ENCODE peak calls at places on chromosomes 3 and 15, in nine cellular contexts. One of them, this sample, is unnamed.

GRCh38 chr3:49665822-49666519 is 8.2 kb upstream of the APEH start:
- DNase-seq in SK-N-SH: no peak
- DNase-seq in suprapubic skin: no peak
- DNase-seq in esophagus muscularis mucosa: no peak
- DNase-seq in sigmoid colon: no peak
- DNase-seq in transverse colon: no peak
- DNase-seq in HepG2: peak
- DNase-seq in K562: no peak
- DNase-seq in upper lobe of left lung: no peak
- DNase-seq in this sample: peak

GRCh38 chr15:40790723-40791122 is 16.2 kb upstream of the ZFYVE19 start:
- DNase-seq in SK-N-SH: no peak
- DNase-seq in suprapubic skin: no peak
- DNase-seq in esophagus muscularis mucosa: no peak
- DNase-seq in sigmoid colon: no peak
- DNase-seq in transverse colon: no peak
- DNase-seq in HepG2: no peak
- DNase-seq in K562: no peak
- DNase-seq in upper lobe of left lung: no peak
- DNase-seq in this sample: no peak

GRCh38 chr15:88878720-88879184 is 16.6 kb downstream of the HAPLN3 start:
- DNase-seq in SK-N-SH: peak
- DNase-seq in suprapubic skin: no peak
- DNase-seq in esophagus muscularis mucosa: no peak
- DNase-seq in sigmoid colon: no peak
- DNase-seq in transverse colon: peak
- DNase-seq in HepG2: peak
- DNase-seq in K562: peak
- DNase-seq in upper lobe of left lung: peak
- DNase-seq in this sample: peak

GRCh38 chr3:10978956-10979355 is 13.6 kb upstream of the SLC6A1 start:
- DNase-seq in SK-N-SH: no peak
- DNase-seq in suprapubic skin: no peak
- DNase-seq in esophagus muscularis mucosa: no peak
- DNase-seq in sigmoid colon: no peak
- DNase-seq in transverse colon: no peak
- DNase-seq in HepG2: peak
- DNase-seq in K562: no peak
- DNase-seq in upper lobe of left lung: no peak
- DNase-seq in this sample: no peak

GRCh38 chr3:52468336-52468735 is 12.9 kb downstream of the NISCH start:
- DNase-seq in SK-N-SH: no peak
- DNase-seq in suprapubic skin: no peak
- DNase-seq in esophagus muscularis mucosa: no peak
- DNase-seq in sigmoid colon: no peak
- DNase-seq in transverse colon: no peak
- DNase-seq in HepG2: no peak
- DNase-seq in K562: no peak
- DNase-seq in upper lobe of left lung: no peak
- DNase-seq in this sample: no peak

GRCh38 chr15:67064607-67065530 is 533 bp upstream of the SMAD3 start:
- DNase-seq in SK-N-SH: no peak
- DNase-seq in suprapubic skin: peak
- DNase-seq in esophagus muscularis mucosa: no peak
- DNase-seq in sigmoid colon: peak
- DNase-seq in transverse colon: peak
- DNase-seq in HepG2: peak
- DNase-seq in K562: peak
- DNase-seq in upper lobe of left lung: peak
- DNase-seq in this sample: peak

GRCh38 chr3:69212411-69213160 is 90.2 kb upstream of the LMOD3 start:
- DNase-seq in SK-N-SH: no peak
- DNase-seq in suprapubic skin: no peak
- DNase-seq in esophagus muscularis mucosa: no peak
- DNase-seq in sigmoid colon: no peak
- DNase-seq in transverse colon: no peak
- DNase-seq in HepG2: peak
- DNase-seq in K562: peak
- DNase-seq in upper lobe of left lung: no peak
- DNase-seq in this sample: no peak

GRCh38 chr3:38117163-38117716 is 19.7 kb downstream of the ACAA1 start:
- DNase-seq in SK-N-SH: no peak
- DNase-seq in suprapubic skin: peak
- DNase-seq in esophagus muscularis mucosa: no peak
- DNase-seq in sigmoid colon: peak
- DNase-seq in transverse colon: peak
- DNase-seq in HepG2: no peak
- DNase-seq in K562: no peak
- DNase-seq in upper lobe of left lung: peak
- DNase-seq in this sample: peak

GRCh38 chr15:71572452-71573053 is 237.8 kb upstream of the NR2E3 start:
- DNase-seq in SK-N-SH: no peak
- DNase-seq in suprapubic skin: no peak
- DNase-seq in esophagus muscularis mucosa: peak
- DNase-seq in sigmoid colon: no peak
- DNase-seq in transverse colon: no peak
- DNase-seq in HepG2: no peak
- DNase-seq in K562: no peak
- DNase-seq in upper lobe of left lung: peak
- DNase-seq in this sample: peak

GRCh38 chr3:124663690-124664089 is 66.6 kb upstream of the UMPS start:
- DNase-seq in SK-N-SH: no peak
- DNase-seq in suprapubic skin: no peak
- DNase-seq in esophagus muscularis mucosa: no peak
- DNase-seq in sigmoid colon: no peak
- DNase-seq in transverse colon: no peak
- DNase-seq in HepG2: no peak
- DNase-seq in K562: no peak
- DNase-seq in upper lobe of left lung: no peak
- DNase-seq in this sample: no peak

GRCh38 chr3:192675958-192676649 is 51.2 kb downstream of the FGF12 start:
- DNase-seq in SK-N-SH: no peak
- DNase-seq in suprapubic skin: no peak
- DNase-seq in esophagus muscularis mucosa: no peak
- DNase-seq in sigmoid colon: no peak
- DNase-seq in transverse colon: no peak
- DNase-seq in HepG2: no peak
- DNase-seq in K562: no peak
- DNase-seq in upper lobe of left lung: no peak
- DNase-seq in this sample: no peak

GRCh38 chr15:74171965-74172541 is 1.5 kb upstream of the ISLR start:
- DNase-seq in SK-N-SH: peak
- DNase-seq in suprapubic skin: no peak
- DNase-seq in esophagus muscularis mucosa: no peak
- DNase-seq in sigmoid colon: peak
- DNase-seq in transverse colon: no peak
- DNase-seq in HepG2: no peak
- DNase-seq in K562: no peak
- DNase-seq in upper lobe of left lung: peak
- DNase-seq in this sample: no peak

GRCh38 chr15:74168673-74169274 is 4.7 kb upstream of the ISLR start:
- DNase-seq in SK-N-SH: peak
- DNase-seq in suprapubic skin: no peak
- DNase-seq in esophagus muscularis mucosa: peak
- DNase-seq in sigmoid colon: peak
- DNase-seq in transverse colon: no peak
- DNase-seq in HepG2: no peak
- DNase-seq in K562: no peak
- DNase-seq in upper lobe of left lung: no peak
- DNase-seq in this sample: no peak

GRCh38 chr15:74170845-74171578 is 2.5 kb upstream of the ISLR start:
- DNase-seq in SK-N-SH: no peak
- DNase-seq in suprapubic skin: no peak
- DNase-seq in esophagus muscularis mucosa: no peak
- DNase-seq in sigmoid colon: peak
- DNase-seq in transverse colon: no peak
- DNase-seq in HepG2: no peak
- DNase-seq in K562: no peak
- DNase-seq in upper lobe of left lung: no peak
- DNase-seq in this sample: peak

GRCh38 chr15:74167891-74168331 is 5.6 kb upstream of the ISLR start:
- DNase-seq in SK-N-SH: no peak
- DNase-seq in suprapubic skin: no peak
- DNase-seq in esophagus muscularis mucosa: no peak
- DNase-seq in sigmoid colon: peak
- DNase-seq in transverse colon: no peak
- DNase-seq in HepG2: no peak
- DNase-seq in K562: no peak
- DNase-seq in upper lobe of left lung: no peak
- DNase-seq in this sample: peak

GRCh38 chr15:74170083-74170844 is 3.2 kb upstream of the ISLR start:
- DNase-seq in SK-N-SH: peak
- DNase-seq in suprapubic skin: no peak
- DNase-seq in esophagus muscularis mucosa: no peak
- DNase-seq in sigmoid colon: peak
- DNase-seq in transverse colon: no peak
- DNase-seq in HepG2: no peak
- DNase-seq in K562: no peak
- DNase-seq in upper lobe of left lung: no peak
- DNase-seq in this sample: peak
- TF ChIP-seq POLR2AphosphoS5 in SK-N-SH: no peak
- TF ChIP-seq POLR2AphosphoS5 in suprapubic skin: no peak
- TF ChIP-seq POLR2AphosphoS5 in esophagus muscularis mucosa: no peak
- TF ChIP-seq POLR2AphosphoS5 in sigmoid colon: no peak
- TF ChIP-seq POLR2AphosphoS5 in transverse colon: no peak
- TF ChIP-seq POLR2AphosphoS5 in HepG2: no peak
- TF ChIP-seq POLR2AphosphoS5 in K562: no peak
- TF ChIP-seq POLR2AphosphoS5 in upper lobe of left lung: no peak
- TF ChIP-seq POLR2AphosphoS5 in this sample: no peak

DNA sequence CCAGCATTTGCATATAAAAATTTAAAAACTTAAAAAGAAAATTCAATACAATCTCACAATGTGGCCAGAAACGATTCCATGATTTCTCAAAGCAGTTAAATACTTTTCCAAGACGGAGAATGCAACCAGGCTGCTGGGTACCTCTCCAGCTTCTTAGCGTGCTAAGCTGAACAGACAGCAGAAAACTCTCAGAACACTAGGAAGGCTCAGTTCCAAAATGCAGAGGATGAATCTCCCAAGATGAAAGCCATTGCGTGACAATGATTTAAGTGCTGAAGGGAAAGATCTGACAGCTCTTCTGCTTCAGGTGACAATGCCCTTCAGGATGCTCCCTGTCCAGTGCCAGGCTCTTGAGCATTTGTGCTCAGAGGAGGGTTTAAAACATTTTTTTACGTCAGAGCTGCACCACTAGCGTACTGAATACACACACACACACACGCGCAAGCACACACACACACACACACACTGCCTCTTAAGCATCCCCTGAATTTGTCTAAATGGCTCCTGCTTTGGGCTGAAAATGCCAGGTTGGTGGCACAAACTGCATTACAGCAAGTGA is 26.3 kb downstream of the ARHGEF3 start:
- DNase-seq in SK-N-SH: no peak
- DNase-seq in suprapubic skin: no peak
- DNase-seq in esophagus muscularis mucosa: no peak
- DNase-seq in sigmoid colon: peak
- DNase-seq in transverse colon: no peak
- DNase-seq in HepG2: no peak
- DNase-seq in K562: no peak
- DNase-seq in upper lobe of left lung: no peak
- DNase-seq in this sample: no peak
- H3K4me3 ChIP-seq in SK-N-SH: no peak
- H3K4me3 ChIP-seq in suprapubic skin: no peak
- H3K4me3 ChIP-seq in esophagus muscularis mucosa: peak
- H3K4me3 ChIP-seq in sigmoid colon: peak
- H3K4me3 ChIP-seq in transverse colon: no peak
- H3K4me3 ChIP-seq in HepG2: no peak
- H3K4me3 ChIP-seq in K562: no peak
- H3K4me3 ChIP-seq in upper lobe of left lung: no peak
- H3K4me3 ChIP-seq in this sample: no peak

DNA sequence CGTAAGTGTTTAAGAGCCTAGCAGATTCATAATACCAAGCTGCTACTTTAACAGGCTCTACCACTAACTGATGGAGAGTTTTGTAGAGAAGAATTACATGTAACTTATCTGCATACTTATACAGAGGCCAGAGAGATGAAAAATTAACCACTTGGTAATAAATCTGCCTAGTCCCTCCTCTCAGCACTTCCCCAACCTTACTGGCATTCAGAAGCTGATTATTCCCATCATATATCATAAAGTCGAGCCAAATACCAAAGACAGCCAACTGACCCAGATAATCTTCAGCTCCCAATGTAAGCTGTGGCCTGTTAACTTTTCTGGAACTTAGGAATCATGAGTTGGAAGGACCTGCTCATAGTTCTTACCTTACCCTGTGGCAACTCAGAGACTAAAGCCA is 25.5 kb upstream of the CSPG5 start:
- DNase-seq in SK-N-SH: no peak
- DNase-seq in suprapubic skin: no peak
- DNase-seq in esophagus muscularis mucosa: no peak
- DNase-seq in sigmoid colon: no peak
- DNase-seq in transverse colon: no peak
- DNase-seq in HepG2: no peak
- DNase-seq in K562: no peak
- DNase-seq in upper lobe of left lung: no peak
- DNase-seq in this sample: no peak
- TF ChIP-seq EP300 in SK-N-SH: no peak
- TF ChIP-seq EP300 in suprapubic skin: no peak
- TF ChIP-seq EP300 in esophagus muscularis mucosa: no peak
- TF ChIP-seq EP300 in sigmoid colon: no peak
- TF ChIP-seq EP300 in transverse colon: no peak
- TF ChIP-seq EP300 in HepG2: no peak
- TF ChIP-seq EP300 in K562: no peak
- TF ChIP-seq EP300 in upper lobe of left lung: no peak
- TF ChIP-seq EP300 in this sample: no peak

GRCh38 chr3:197794115-197794514 is 3.1 kb downstream of the LRCH3 start:
- DNase-seq in SK-N-SH: no peak
- DNase-seq in suprapubic skin: no peak
- DNase-seq in esophagus muscularis mucosa: no peak
- DNase-seq in sigmoid colon: no peak
- DNase-seq in transverse colon: no peak
- DNase-seq in HepG2: no peak
- DNase-seq in K562: no peak
- DNase-seq in upper lobe of left lung: no peak
- DNase-seq in this sample: no peak

GRCh38 chr3:197792019-197792647 is 1.1 kb downstream of the LRCH3 start:
- DNase-seq in SK-N-SH: no peak
- DNase-seq in suprapubic skin: no peak
- DNase-seq in esophagus muscularis mucosa: no peak
- DNase-seq in sigmoid colon: no peak
- DNase-seq in transverse colon: no peak
- DNase-seq in HepG2: no peak
- DNase-seq in K562: peak
- DNase-seq in upper lobe of left lung: no peak
- DNase-seq in this sample: no peak

GRCh38 chr3:197795200-197795599 is 4.1 kb downstream of the LRCH3 start:
- DNase-seq in SK-N-SH: no peak
- DNase-seq in suprapubic skin: peak
- DNase-seq in esophagus muscularis mucosa: no peak
- DNase-seq in sigmoid colon: no peak
- DNase-seq in transverse colon: no peak
- DNase-seq in HepG2: peak
- DNase-seq in K562: no peak
- DNase-seq in upper lobe of left lung: no peak
- DNase-seq in this sample: no peak

GRCh38 chr3:197791120-197792018 is at the start of gene LRCH3:
- DNase-seq in SK-N-SH: peak
- DNase-seq in suprapubic skin: peak
- DNase-seq in esophagus muscularis mucosa: peak
- DNase-seq in sigmoid colon: peak
- DNase-seq in transverse colon: peak
- DNase-seq in HepG2: peak
- DNase-seq in K562: peak
- DNase-seq in upper lobe of left lung: peak
- DNase-seq in this sample: peak

GRCh38 chr3:197793246-197793645 is 2.2 kb downstream of the LRCH3 start:
- DNase-seq in SK-N-SH: no peak
- DNase-seq in suprapubic skin: no peak
- DNase-seq in esophagus muscularis mucosa: no peak
- DNase-seq in sigmoid colon: no peak
- DNase-seq in transverse colon: no peak
- DNase-seq in HepG2: no peak
- DNase-seq in K562: no peak
- DNase-seq in upper lobe of left lung: no peak
- DNase-seq in this sample: no peak
- TF ChIP-seq POLR2AphosphoS5 in SK-N-SH: no peak
- TF ChIP-seq POLR2AphosphoS5 in suprapubic skin: no peak
- TF ChIP-seq POLR2AphosphoS5 in esophagus muscularis mucosa: no peak
- TF ChIP-seq POLR2AphosphoS5 in sigmoid colon: no peak
- TF ChIP-seq POLR2AphosphoS5 in transverse colon: no peak
- TF ChIP-seq POLR2AphosphoS5 in HepG2: no peak
- TF ChIP-seq POLR2AphosphoS5 in K562: no peak
- TF ChIP-seq POLR2AphosphoS5 in upper lobe of left lung: no peak
- TF ChIP-seq POLR2AphosphoS5 in this sample: no peak